ENCODE peak calls at places on chromosomes 4 and X, in four cellular contexts. V is neuronal stem cell, G is cardiac muscle cell, Z is body of pancreas. C is an unnamed sample. For H3K4me1, the result is how much of the 10 kb centered on the place peaks cover.

GRCh38 chrX:97740044-97740443 is 856.3 kb downstream of the RPA4 start:
- DNase-seq in V (no peak), Z (no peak), G (no peak), C (no peak)

GRCh38 chrX:130975947-130976346 is 72.9 kb upstream of the ENOX2 start:
- DNase-seq in G (peak), Z (peak), V (peak), C (no peak)

GRCh38 chr4:46979283-46979682 is 14.1 kb downstream of the GABRA4 start:
- DNase-seq in V (no peak), Z (no peak), G (no peak), C (no peak)

GRCh38 chr4:111883557-111883999 is 261.7 kb upstream of the FAM241A start:
- DNase-seq in V (no peak), G (no peak), Z (no peak), C (no peak)

GRCh38 chrX:119496521-119496829 is 28.2 kb downstream of the SLC25A5 start:
- DNase-seq in V (no peak), G (no peak), Z (no peak), C (no peak)

GRCh38 chrX:57573754-57574153 is 18.1 kb upstream of the ZXDB start:
- DNase-seq in Z (peak), G (peak), V (peak), C (no peak)

GRCh38 chr4:175127314-175127713 is 209.2 kb downstream of the ADAM29 start:
- DNase-seq in Z (no peak), V (no peak), G (no peak), C (no peak)

GRCh38 chrX:8748855-8749254 is 16.9 kb upstream of the ANOS1 start:
- DNase-seq in Z (peak), G (peak), V (no peak), C (no peak)

GRCh38 chrX:118324588-118324987 is 21.3 kb upstream of the WDR44 start:
- DNase-seq in Z (no peak), G (no peak), V (no peak), C (no peak)

GRCh38 chrX:28491322-28491721 is 95.9 kb upstream of the IL1RAPL1 start:
- DNase-seq in G (no peak), V (no peak), Z (no peak), C (no peak)

GRCh38 chr4:94798808-94799207 is 41.1 kb downstream of the BMPR1B start:
- DNase-seq in G (no peak), V (no peak), Z (no peak), C (no peak)

GRCh38 chr4:100823066-100823992 is 305.5 kb upstream of the EMCN start:
- DNase-seq in Z (no peak), V (no peak), G (peak), C (no peak)

GRCh38 chr4:26884486-26884988 is 23.9 kb downstream of the STIM2 start:
- DNase-seq in V (no peak), Z (no peak), G (peak), C (no peak)

GRCh38 chr4:121642292-121642691 is 54.5 kb downstream of the ANXA5 start:
- DNase-seq in V (no peak), Z (no peak), G (no peak), C (no peak)

GRCh38 chr4:86652332-86652932 is 58.3 kb downstream of the PTPN13 start:
- DNase-seq in G (no peak), V (no peak), Z (no peak), C (no peak)

GRCh38 chrX:68710870-68711576 is 63.6 kb downstream of the STARD8 start:
- DNase-seq in V (no peak), G (peak), Z (peak), C (no peak)

GRCh38 chr4:109298279-109299010 is 4.0 kb downstream of the COL25A1 start:
- DNase-seq in Z (peak), V (no peak), G (peak), C (no peak)

GRCh38 chrX:12894074-12894691 is 12.2 kb upstream of the TLR8 start:
- DNase-seq in G (peak), Z (no peak), V (no peak), C (peak)

GRCh38 chr4:80322716-80323115 is 12.8 kb upstream of the CFAP299 start:
- DNase-seq in G (no peak), Z (no peak), V (no peak), C (no peak)

GRCh38 chrX:44012484-44013096 is 39.4 kb upstream of the NDP start:
- DNase-seq in Z (peak), V (no peak), G (no peak), C (peak)

GRCh38 chr4:90226734-90227133 is 99.5 kb downstream of the CCSER1 start:
- DNase-seq in G (no peak), Z (no peak), V (no peak), C (no peak)

GRCh38 chr4:84378277-84378838 is 120.7 kb downstream of the NKX6-1 start:
- DNase-seq in G (no peak), V (no peak), Z (no peak), C (no peak)

GRCh38 chr4:150001815-150002214 is 76.4 kb upstream of the DCLK2 start:
- DNase-seq in Z (no peak), V (no peak), G (no peak), C (no peak)

GRCh38 chr4:56723201-56723605 is 42.1 kb upstream of the HOPX start:
- DNase-seq in V (no peak), Z (no peak), G (no peak), C (no peak)

GRCh38 chr4:21753084-21753760 is 195.3 kb downstream of the KCNIP4 start:
- DNase-seq in Z (no peak), G (peak), V (no peak), C (no peak)

GRCh38 chrX:26845051-26845450 is 618.1 kb downstream of the PPP4R3C start:
- DNase-seq in Z (no peak), V (no peak), G (no peak), C (no peak)

GRCh38 chrX:98067611-98068010 is 1183.9 kb downstream of the RPA4 start:
- DNase-seq in V (no peak), G (no peak), Z (no peak), C (no peak)

GRCh38 chrX:1528186-1528883 is 8.7 kb downstream of the P2RY8 start:
- DNase-seq in G (no peak), V (no peak), Z (no peak), C (no peak)

GRCh38 chr4:16029329-16029728 is 54.5 kb downstream of the PROM1 start:
- DNase-seq in Z (no peak), G (peak), V (no peak), C (no peak)

DNA sequence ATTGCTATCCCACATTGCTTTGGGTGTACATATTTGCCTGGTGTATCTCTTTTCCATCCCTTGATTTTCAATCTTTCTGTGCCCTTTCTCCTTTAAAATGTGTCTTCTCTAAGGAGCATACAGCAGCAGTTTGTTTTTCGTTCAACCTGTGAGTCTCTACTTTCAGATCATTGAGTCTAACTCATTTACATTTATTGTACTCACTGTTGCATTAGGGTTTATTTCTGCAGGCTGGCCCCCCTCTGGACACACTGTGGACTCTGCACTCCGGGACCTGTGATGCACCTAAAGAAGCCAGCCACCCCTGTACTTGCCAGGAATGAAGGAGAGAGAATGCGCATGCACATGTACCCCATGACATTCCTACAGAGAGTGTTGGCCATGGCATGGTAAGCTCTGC is 93.0 kb downstream of the FAM53A start:
- DNase-seq in V (no peak), Z (no peak), G (no peak), C (no peak)
- H3K4me1 ChIP-seq in V (under half), Z (under half), G (under half), C (under half)

GRCh38 chr4:76546282-76547166 is 111.5 kb downstream of the SHROOM3 start:
- DNase-seq in V (no peak), G (no peak), Z (peak), C (no peak)
- H3K4me1 ChIP-seq in V (under half), G (under half), Z (under half), C (under half)

DNA sequence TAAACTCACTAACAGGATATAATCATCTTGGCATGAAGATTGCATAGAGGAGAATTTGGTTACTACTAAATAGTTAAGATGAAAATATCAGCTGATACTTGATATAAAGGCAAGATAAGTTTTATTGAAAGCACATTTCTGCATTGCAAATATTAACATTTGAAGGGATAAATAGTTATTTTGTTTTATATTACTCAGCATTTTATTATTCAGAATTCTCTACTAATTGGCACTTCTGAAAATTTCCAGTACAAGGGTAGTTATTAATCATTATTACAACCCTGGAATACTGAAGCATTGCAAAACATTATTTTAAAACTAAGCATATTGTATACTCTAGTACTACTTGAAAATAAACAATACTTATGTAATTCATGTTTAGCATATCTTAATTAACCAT is 32.7 kb upstream of the AREG start:
- DNase-seq in G (no peak), Z (no peak), V (no peak), C (no peak)
- H3K4me1 ChIP-seq in G (under half), Z (under half), V (under half), C (under half)

GRCh38 chr4:6270691-6271121 is 1.1 kb downstream of the WFS1 start:
- DNase-seq in G (no peak), V (no peak), Z (no peak), C (no peak)
- H3K4me1 ChIP-seq in G (under half), V (under half), Z (under half), C (under half)

GRCh38 chr4:138236035-138236434 is 6.1 kb downstream of the SLC7A11 start:
- DNase-seq in G (no peak), Z (no peak), V (no peak), C (no peak)

GRCh38 chr4:138232364-138232763 is 9.8 kb downstream of the SLC7A11 start:
- DNase-seq in G (no peak), Z (no peak), V (no peak), C (no peak)

GRCh38 chr4:138235419-138235952 is 6.7 kb downstream of the SLC7A11 start:
- DNase-seq in G (no peak), Z (no peak), V (no peak), C (no peak)

GRCh38 chr4:138233313-138233712 is 8.8 kb downstream of the SLC7A11 start:
- DNase-seq in G (no peak), V (no peak), Z (no peak), C (no peak)

DNA sequence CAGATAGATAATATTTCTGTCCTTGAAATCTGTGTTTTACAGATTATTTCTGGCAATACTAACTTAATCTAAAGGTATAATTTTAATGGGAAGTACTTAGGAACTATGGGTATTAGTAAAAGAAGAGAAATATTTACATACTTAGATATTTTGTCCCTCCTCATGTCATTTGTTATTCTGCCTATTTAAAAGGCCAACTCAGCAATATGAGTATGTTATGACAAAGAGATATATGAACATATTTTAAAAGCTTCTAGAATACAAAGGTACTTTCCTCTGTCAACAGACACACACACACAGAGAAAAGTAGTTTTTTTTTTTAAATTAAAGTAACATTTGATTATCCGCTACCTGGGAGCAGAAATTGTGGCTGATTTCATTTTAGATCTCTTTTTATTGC is 7.9 kb downstream of the SLC7A11 start:
- DNase-seq in V (no peak), Z (no peak), G (no peak), C (no peak)
- H3K4me1 ChIP-seq in V (under half), Z (under half), G (under half), C (under half)

DNA sequence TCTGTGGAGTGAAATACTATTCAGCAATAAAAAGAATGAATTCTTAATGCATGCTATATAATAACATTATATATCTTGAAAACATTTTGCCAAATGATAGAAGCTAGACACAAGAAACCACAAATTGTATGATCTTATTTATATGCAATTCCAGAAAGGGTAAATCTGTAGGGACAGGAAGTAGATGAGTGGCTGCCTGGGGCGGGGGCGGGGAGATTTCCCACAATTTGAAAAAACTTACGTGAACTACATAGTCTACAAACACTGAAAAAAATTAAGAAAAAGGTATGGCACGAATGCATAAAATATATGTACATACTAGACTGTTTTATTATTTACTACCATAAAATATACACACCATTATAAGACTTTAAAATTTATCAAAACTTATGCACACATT is 81.6 kb downstream of the WWC2 start:
- DNase-seq in Z (no peak), V (no peak), G (no peak), C (no peak)
- H3K4me1 ChIP-seq in Z (under half), V (under half), G (under half), C (under half)

GRCh38 chr4:108160741-108161352 is 7.9 kb downstream of the LEF1 start:
- DNase-seq in V (no peak), G (no peak), Z (no peak), C (no peak)
- H3K4me1 ChIP-seq in V (under half), G (under half), Z (under half), C (under half)

DNA sequence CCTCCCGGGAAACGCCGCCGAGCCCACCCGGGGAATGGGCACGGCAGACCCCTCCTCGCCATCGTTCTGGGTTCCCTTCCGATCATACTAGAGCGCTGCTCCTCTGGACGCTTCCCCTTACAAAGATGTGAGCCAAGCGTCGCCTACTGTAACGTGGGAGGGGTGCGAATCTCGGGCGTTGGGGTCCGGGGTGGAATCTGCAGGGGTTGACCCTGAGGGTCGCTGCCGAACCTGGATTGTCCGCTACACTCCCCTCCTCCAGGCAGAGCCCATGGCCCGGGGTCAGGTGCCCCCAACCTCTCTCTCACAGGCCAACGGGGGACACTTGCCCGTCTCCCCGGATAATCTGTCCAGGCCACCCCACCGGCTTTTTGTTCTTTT is 13.8 kb downstream of the BCOR start:
- DNase-seq in Z (no peak), V (no peak), G (no peak), C (no peak)
- H3K4me1 ChIP-seq in Z (half or more), V (under half), G (half or more), C (under half)

GRCh38 chr4:51859476-51860032 is 16.6 kb downstream of the DCUN1D4 start:
- DNase-seq in Z (no peak), V (no peak), G (no peak), C (no peak)
- H3K4me1 ChIP-seq in Z (under half), V (under half), G (under half), C (under half)

GRCh38 chrX:133350751-133351150 is 64.5 kb downstream of the GPC4 start:
- DNase-seq in G (no peak), Z (peak), V (no peak), C (peak)
- H3K4me1 ChIP-seq in G (under half), Z (under half), V (under half), C (under half)